ENCODE peak calls at places on chromosome 3, in four cellular contexts. One of them, this sample, is unnamed.
A peak's percentile ranks its signal among the peaks of the same experiment; 100 is the strongest.

GRCh38 chr3:81874738-81875137 is 113.3 kb upstream of the GBE1 start:
- DNase-seq in H9: no peak
- DNase-seq in H1: no peak
- DNase-seq in IMR-90: no peak
- DNase-seq in this sample: no peak

GRCh38 chr3:67540198-67540894 is 114.1 kb downstream of the SUCLG2 start:
- DNase-seq in H9: peak; percentile 32
- DNase-seq in IMR-90: no peak
- DNase-seq in H1: no peak
- DNase-seq in this sample: no peak

GRCh38 chr3:12194209-12194608 is 35.5 kb upstream of the TIMP4 start:
- DNase-seq in IMR-90: peak; percentile 92
- DNase-seq in H9: no peak
- DNase-seq in H1: no peak
- DNase-seq in this sample: no peak

GRCh38 chr3:140023616-140024530 is 88.9 kb downstream of the CLSTN2 start:
- DNase-seq in H1: no peak
- DNase-seq in H9: no peak
- DNase-seq in IMR-90: no peak
- DNase-seq in this sample: no peak

GRCh38 chr3:126954141-126954845 is 28.6 kb upstream of the PLXNA1 start:
- DNase-seq in H9: no peak
- DNase-seq in H1: no peak
- DNase-seq in IMR-90: peak; percentile 25
- DNase-seq in this sample: no peak

GRCh38 chr3:66582721-66583141 is 81.9 kb upstream of the LRIG1 start:
- DNase-seq in IMR-90: no peak
- DNase-seq in H9: no peak
- DNase-seq in H1: no peak
- DNase-seq in this sample: no peak

GRCh38 chr3:17577795-17578520 is 164.5 kb downstream of the TBC1D5 start:
- DNase-seq in H1: no peak
- DNase-seq in IMR-90: peak; percentile 4
- DNase-seq in H9: no peak
- DNase-seq in this sample: no peak

GRCh38 chr3:180048840-180049239 is 12.1 kb upstream of the PEX5L start:
- DNase-seq in H1: no peak
- DNase-seq in H9: no peak
- DNase-seq in IMR-90: peak; percentile 20
- DNase-seq in this sample: no peak

GRCh38 chr3:36219398-36219797 is 160.9 kb upstream of the STAC start:
- DNase-seq in H9: no peak
- DNase-seq in H1: no peak
- DNase-seq in IMR-90: peak; percentile 3
- DNase-seq in this sample: no peak

GRCh38 chr3:112811150-112811884 is 35.3 kb downstream of the CD200R1L start:
- DNase-seq in H9: no peak
- DNase-seq in H1: no peak
- DNase-seq in IMR-90: peak; percentile 86
- DNase-seq in this sample: no peak

GRCh38 chr3:156668073-156668763 is 6.2 kb upstream of the TIPARP start:
- DNase-seq in IMR-90: peak; percentile 60
- DNase-seq in H9: no peak
- DNase-seq in H1: no peak
- DNase-seq in this sample: peak; percentile 4

GRCh38 chr3:135056084-135056730 is 261.1 kb downstream of the EPHB1 start:
- DNase-seq in IMR-90: no peak
- DNase-seq in H9: no peak
- DNase-seq in H1: no peak
- DNase-seq in this sample: no peak

GRCh38 chr3:187678869-187679268 is 8.7 kb upstream of the SST start:
- DNase-seq in H9: peak; percentile 64
- DNase-seq in H1: no peak
- DNase-seq in IMR-90: peak; percentile 67
- DNase-seq in this sample: peak; percentile 86

GRCh38 chr3:36738701-36739100 is 25.7 kb downstream of the DCLK3 start:
- DNase-seq in IMR-90: no peak
- DNase-seq in H9: no peak
- DNase-seq in H1: no peak
- DNase-seq in this sample: no peak

GRCh38 chr3:31092748-31093607 is 198.5 kb upstream of the GADL1 start:
- DNase-seq in H9: no peak
- DNase-seq in IMR-90: peak; percentile 16
- DNase-seq in H1: no peak
- DNase-seq in this sample: peak; percentile 74

GRCh38 chr3:141482250-141482937 is 4.4 kb upstream of the RASA2 start:
- DNase-seq in H9: no peak
- DNase-seq in H1: no peak
- DNase-seq in IMR-90: peak; percentile 81
- DNase-seq in this sample: peak; percentile 87

GRCh38 chr3:172379372-172379771 is 68.9 kb downstream of the GHSR start:
- DNase-seq in H1: no peak
- DNase-seq in IMR-90: peak; percentile 19
- DNase-seq in H9: no peak
- DNase-seq in this sample: no peak

GRCh38 chr3:10777627-10778026 is 38.4 kb upstream of the SLC6A11 start:
- DNase-seq in H9: no peak
- DNase-seq in IMR-90: no peak
- DNase-seq in H1: no peak
- DNase-seq in this sample: no peak

GRCh38 chr3:170699158-170700053 is 113.5 kb upstream of the SLC7A14 start:
- DNase-seq in IMR-90: no peak
- DNase-seq in H1: no peak
- DNase-seq in H9: no peak
- DNase-seq in this sample: no peak

GRCh38 chr3:30646181-30646876 is 39.9 kb downstream of the TGFBR2 start:
- DNase-seq in IMR-90: no peak
- DNase-seq in H1: no peak
- DNase-seq in H9: no peak
- DNase-seq in this sample: no peak

DNA sequence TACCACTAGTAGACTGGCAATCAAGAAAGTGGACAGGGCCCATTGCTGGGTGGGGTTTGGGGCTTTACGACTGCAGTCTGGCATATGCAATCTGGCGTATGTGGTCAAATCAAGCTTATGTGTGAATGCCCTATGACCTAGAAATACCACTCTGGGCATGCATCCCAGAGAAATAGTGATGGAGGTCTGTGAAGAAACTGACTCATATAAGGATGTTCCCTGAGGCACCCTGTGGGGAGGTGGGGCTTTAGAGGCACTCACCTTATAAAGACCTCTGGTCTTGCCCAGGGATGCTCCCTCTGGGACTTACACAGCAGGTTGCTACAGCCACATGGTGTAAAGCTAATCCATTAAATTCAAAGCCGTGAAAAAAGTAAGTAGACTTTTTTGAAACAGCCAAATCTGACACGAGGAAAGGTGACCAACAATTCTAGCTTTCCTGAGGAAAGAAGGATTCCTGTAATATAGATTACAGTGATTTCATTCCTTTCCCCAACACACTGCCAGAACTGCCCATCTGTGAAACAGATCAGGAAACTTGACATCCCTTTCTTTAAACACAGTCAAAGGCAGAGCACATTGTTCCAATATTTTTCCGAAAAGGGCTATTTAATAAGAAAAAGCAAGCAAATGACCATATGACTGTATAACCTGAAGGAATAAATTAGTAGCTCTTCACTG is 13.6 kb downstream of the RARRES1 start:
- DNase-seq in H9: no peak
- DNase-seq in H1: no peak
- DNase-seq in IMR-90: peak; percentile 94
- DNase-seq in this sample: no peak
- H4K5ac ChIP-seq in H9: no peak overlapping the region
- H4K5ac ChIP-seq in H1: no peak overlapping the region
- H4K5ac ChIP-seq in IMR-90: no peak overlapping the region
- H4K5ac ChIP-seq in this sample: no peak overlapping the region

GRCh38 chr3:13947912-13948311 is 68.0 kb upstream of the WNT7A start:
- DNase-seq in H9: peak; percentile 37
- DNase-seq in H1: no peak
- DNase-seq in IMR-90: no peak
- DNase-seq in this sample: peak; percentile 83
- H4K5ac ChIP-seq in H9: no peak overlapping the region
- H4K5ac ChIP-seq in H1: no peak overlapping the region
- H4K5ac ChIP-seq in IMR-90: no peak overlapping the region
- H4K5ac ChIP-seq in this sample: no peak overlapping the region

GRCh38 chr3:133181364-133182254 is 143.4 kb downstream of the TMEM108 start:
- DNase-seq in H9: no peak
- DNase-seq in H1: no peak
- DNase-seq in IMR-90: no peak
- DNase-seq in this sample: no peak
- H4K5ac ChIP-seq in H9: no peak overlapping the region
- H4K5ac ChIP-seq in H1: no peak overlapping the region
- H4K5ac ChIP-seq in IMR-90: no peak overlapping the region
- H4K5ac ChIP-seq in this sample: no peak overlapping the region

DNA sequence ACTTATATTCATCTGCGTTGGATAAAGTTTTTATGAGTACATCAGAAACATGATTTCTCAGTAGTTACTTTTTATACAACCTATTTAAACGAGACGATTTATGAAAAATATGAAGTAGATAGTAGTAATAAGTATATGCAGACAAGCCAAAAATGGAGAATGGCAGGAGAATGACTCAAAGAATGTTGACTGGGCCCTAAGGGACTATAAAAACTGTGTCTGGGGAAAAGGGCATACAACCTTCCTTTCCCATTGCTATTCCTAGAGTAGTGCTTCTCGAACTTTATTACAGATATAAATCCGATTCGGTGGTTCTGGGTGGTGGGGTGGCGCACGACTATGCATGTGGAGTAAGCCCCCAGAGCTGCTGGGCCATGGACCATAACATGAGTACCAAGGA is 558.5 kb downstream of the FOXP1 start:
- DNase-seq in IMR-90: no peak
- DNase-seq in H9: no peak
- DNase-seq in H1: no peak
- DNase-seq in this sample: no peak
- H4K5ac ChIP-seq in IMR-90: no peak overlapping the region
- H4K5ac ChIP-seq in H9: no peak overlapping the region
- H4K5ac ChIP-seq in H1: no peak overlapping the region
- H4K5ac ChIP-seq in this sample: no peak overlapping the region

GRCh38 chr3:49021213-49021812 is 608 bp upstream of the NDUFAF3 start:
- DNase-seq in H9: peak; percentile 98
- DNase-seq in H1: peak; percentile 94
- DNase-seq in IMR-90: peak; percentile 95
- DNase-seq in this sample: peak; percentile 98
- H4K5ac ChIP-seq in H9: peak overlapping the region; percentile 53
- H4K5ac ChIP-seq in H1: peak overlapping the region; percentile 90
- H4K5ac ChIP-seq in IMR-90: peak overlapping the region; percentile 4
- H4K5ac ChIP-seq in this sample: no peak overlapping the region

GRCh38 chr3:71268462-71268999 is 315.0 kb downstream of the FOXP1 start:
- DNase-seq in H9: no peak
- DNase-seq in IMR-90: no peak
- DNase-seq in H1: no peak
- DNase-seq in this sample: no peak

GRCh38 chr3:71266875-71267274 is 316.7 kb downstream of the FOXP1 start:
- DNase-seq in IMR-90: no peak
- DNase-seq in H1: no peak
- DNase-seq in H9: no peak
- DNase-seq in this sample: no peak

GRCh38 chr3:71265365-71265935 is 318.1 kb downstream of the FOXP1 start:
- DNase-seq in H1: no peak
- DNase-seq in H9: no peak
- DNase-seq in IMR-90: no peak
- DNase-seq in this sample: no peak

GRCh38 chr3:71262368-71263265 is 320.9 kb downstream of the FOXP1 start:
- DNase-seq in IMR-90: no peak
- DNase-seq in H9: no peak
- DNase-seq in H1: no peak
- DNase-seq in this sample: no peak

DNA sequence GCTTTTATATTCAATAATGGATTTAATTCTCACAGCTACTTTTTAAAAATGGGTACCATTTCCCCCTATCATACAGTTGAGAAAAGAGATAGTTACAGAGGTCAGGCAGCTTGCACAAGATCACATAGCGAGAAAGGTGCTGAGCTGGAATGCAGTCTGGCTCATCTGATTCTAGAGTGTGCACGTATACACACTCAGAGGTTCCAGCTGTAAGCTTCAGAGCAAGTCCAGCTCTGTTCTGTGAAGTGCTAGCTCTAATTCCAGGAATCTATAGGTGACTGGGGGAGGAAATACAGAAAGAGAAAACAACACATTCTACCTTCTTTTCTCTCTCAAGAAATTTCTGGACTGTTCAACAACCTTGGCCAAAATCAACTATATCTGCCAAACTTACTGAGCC is 318.7 kb downstream of the FOXP1 start:
- DNase-seq in H1: no peak
- DNase-seq in IMR-90: no peak
- DNase-seq in H9: no peak
- DNase-seq in this sample: no peak
- H4K5ac ChIP-seq in H1: no peak overlapping the region
- H4K5ac ChIP-seq in IMR-90: no peak overlapping the region
- H4K5ac ChIP-seq in H9: no peak overlapping the region
- H4K5ac ChIP-seq in this sample: no peak overlapping the region